ENCODE peak calls at places on chromosomes 16 and 17, in four cellular contexts. One of them, this sample, is unnamed.

GRCh38 chr16:87592018-87592712 is 10.1 kb upstream of the JPH3 start:
- DNase-seq in mesothelial cell of epicardium: no peak
- DNase-seq in gastrocnemius medialis: no peak
- DNase-seq in activated B cell treated with CpG ODN at 0.5 μM for 24 hours: no peak
- DNase-seq in this sample: no peak

GRCh38 chr17:40564883-40565744 is at the start of gene CCR7:
- DNase-seq in mesothelial cell of epicardium: peak; percentile 13
- DNase-seq in gastrocnemius medialis: no peak
- DNase-seq in activated B cell treated with CpG ODN at 0.5 μM for 24 hours: peak; percentile 78
- DNase-seq in this sample: no peak

GRCh38 chr17:67606896-67607604 is 110.7 kb upstream of the NOL11 start:
- DNase-seq in mesothelial cell of epicardium: no peak
- DNase-seq in gastrocnemius medialis: no peak
- DNase-seq in activated B cell treated with CpG ODN at 0.5 μM for 24 hours: no peak
- DNase-seq in this sample: no peak

GRCh38 chr17:79942591-79943353 is 92.9 kb downstream of the TBC1D16 start:
- DNase-seq in mesothelial cell of epicardium: no peak
- DNase-seq in gastrocnemius medialis: peak; percentile 12
- DNase-seq in activated B cell treated with CpG ODN at 0.5 μM for 24 hours: peak; percentile 30
- DNase-seq in this sample: no peak

GRCh38 chr16:19304670-19305240 is 19.2 kb downstream of the CLEC19A start:
- DNase-seq in mesothelial cell of epicardium: no peak
- DNase-seq in gastrocnemius medialis: no peak
- DNase-seq in activated B cell treated with CpG ODN at 0.5 μM for 24 hours: no peak
- DNase-seq in this sample: no peak

GRCh38 chr17:5011928-5012327 is 14.2 kb downstream of the KIF1C start:
- DNase-seq in mesothelial cell of epicardium: no peak
- DNase-seq in gastrocnemius medialis: no peak
- DNase-seq in activated B cell treated with CpG ODN at 0.5 μM for 24 hours: no peak
- DNase-seq in this sample: no peak

GRCh38 chr17:76943781-76944213 is 75.6 kb downstream of the MGAT5B start:
- DNase-seq in mesothelial cell of epicardium: no peak
- DNase-seq in gastrocnemius medialis: no peak
- DNase-seq in activated B cell treated with CpG ODN at 0.5 μM for 24 hours: no peak
- DNase-seq in this sample: no peak

GRCh38 chr17:65536573-65537342 is 24.7 kb downstream of the AXIN2 start:
- DNase-seq in mesothelial cell of epicardium: no peak
- DNase-seq in gastrocnemius medialis: no peak
- DNase-seq in activated B cell treated with CpG ODN at 0.5 μM for 24 hours: no peak
- DNase-seq in this sample: no peak

GRCh38 chr17:40022961-40023541 is 7.8 kb downstream of the CSF3 start:
- DNase-seq in mesothelial cell of epicardium: no peak
- DNase-seq in gastrocnemius medialis: peak; percentile 89
- DNase-seq in activated B cell treated with CpG ODN at 0.5 μM for 24 hours: no peak
- DNase-seq in this sample: no peak

GRCh38 chr16:86502856-86503748 is 7.2 kb upstream of the FOXF1 start:
- DNase-seq in mesothelial cell of epicardium: no peak
- DNase-seq in gastrocnemius medialis: no peak
- DNase-seq in activated B cell treated with CpG ODN at 0.5 μM for 24 hours: no peak
- DNase-seq in this sample: no peak

GRCh38 chr17:79160980-79161621 is 86.5 kb downstream of the ENGASE start:
- DNase-seq in mesothelial cell of epicardium: no peak
- DNase-seq in gastrocnemius medialis: no peak
- DNase-seq in activated B cell treated with CpG ODN at 0.5 μM for 24 hours: no peak
- DNase-seq in this sample: no peak

GRCh38 chr16:13316008-13316407 is 414.6 kb downstream of the SHISA9 start:
- DNase-seq in mesothelial cell of epicardium: no peak
- DNase-seq in gastrocnemius medialis: no peak
- DNase-seq in activated B cell treated with CpG ODN at 0.5 μM for 24 hours: no peak
- DNase-seq in this sample: no peak

GRCh38 chr17:67477687-67478086 is 100.6 kb downstream of the PITPNC1 start:
- DNase-seq in mesothelial cell of epicardium: no peak
- DNase-seq in gastrocnemius medialis: no peak
- DNase-seq in activated B cell treated with CpG ODN at 0.5 μM for 24 hours: no peak
- DNase-seq in this sample: no peak

GRCh38 chr17:63679214-63679613 is 20.7 kb downstream of the LIMD2 start:
- DNase-seq in mesothelial cell of epicardium: no peak
- DNase-seq in gastrocnemius medialis: no peak
- DNase-seq in activated B cell treated with CpG ODN at 0.5 μM for 24 hours: no peak
- DNase-seq in this sample: no peak

GRCh38 chr17:61135782-61136181 is 263.9 kb upstream of the TBX2 start:
- DNase-seq in mesothelial cell of epicardium: no peak
- DNase-seq in gastrocnemius medialis: no peak
- DNase-seq in activated B cell treated with CpG ODN at 0.5 μM for 24 hours: no peak
- DNase-seq in this sample: no peak

GRCh38 chr17:38460082-38460715 is 31.9 kb downstream of the ARHGAP23 start:
- DNase-seq in mesothelial cell of epicardium: no peak
- DNase-seq in gastrocnemius medialis: no peak
- DNase-seq in activated B cell treated with CpG ODN at 0.5 μM for 24 hours: no peak
- DNase-seq in this sample: no peak

GRCh38 chr17:72725432-72726068 is 366.9 kb downstream of the SLC39A11 start:
- DNase-seq in mesothelial cell of epicardium: peak; percentile 42
- DNase-seq in gastrocnemius medialis: no peak
- DNase-seq in activated B cell treated with CpG ODN at 0.5 μM for 24 hours: no peak
- DNase-seq in this sample: peak; percentile 35

GRCh38 chr17:82844796-82845162 is 5.0 kb upstream of the ZNF750 start:
- DNase-seq in mesothelial cell of epicardium: no peak
- DNase-seq in gastrocnemius medialis: no peak
- DNase-seq in activated B cell treated with CpG ODN at 0.5 μM for 24 hours: no peak
- DNase-seq in this sample: no peak

GRCh38 chr17:72754513-72754912 is 338.0 kb downstream of the SLC39A11 start:
- DNase-seq in mesothelial cell of epicardium: no peak
- DNase-seq in gastrocnemius medialis: no peak
- DNase-seq in activated B cell treated with CpG ODN at 0.5 μM for 24 hours: no peak
- DNase-seq in this sample: no peak

GRCh38 chr16:35689764-35690163 is 2230.4 kb downstream of the TP53TG3F start:
- DNase-seq in mesothelial cell of epicardium: no peak
- DNase-seq in gastrocnemius medialis: no peak
- DNase-seq in activated B cell treated with CpG ODN at 0.5 μM for 24 hours: no peak
- DNase-seq in this sample: no peak

GRCh38 chr16:369866-370436 is 387 bp downstream of the MRPL28 start:
- DNase-seq in mesothelial cell of epicardium: no peak
- DNase-seq in gastrocnemius medialis: no peak
- DNase-seq in activated B cell treated with CpG ODN at 0.5 μM for 24 hours: no peak
- DNase-seq in this sample: no peak

GRCh38 chr17:37743612-37743874 is 1.3 kb downstream of the HNF1B start:
- DNase-seq in mesothelial cell of epicardium: no peak
- DNase-seq in gastrocnemius medialis: no peak
- DNase-seq in activated B cell treated with CpG ODN at 0.5 μM for 24 hours: peak; percentile 38
- DNase-seq in this sample: peak; percentile 36

GRCh38 chr17:64447526-64447925 is 1.4 kb upstream of the MILR1 start:
- DNase-seq in mesothelial cell of epicardium: no peak
- DNase-seq in gastrocnemius medialis: no peak
- DNase-seq in activated B cell treated with CpG ODN at 0.5 μM for 24 hours: no peak
- DNase-seq in this sample: no peak

GRCh38 chr17:37543527-37544122 is 53.9 kb downstream of the DUSP14 start:
- DNase-seq in mesothelial cell of epicardium: no peak
- DNase-seq in gastrocnemius medialis: no peak
- DNase-seq in activated B cell treated with CpG ODN at 0.5 μM for 24 hours: no peak
- DNase-seq in this sample: no peak

GRCh38 chr17:59914274-59914854 is 21.4 kb downstream of the RPS6KB1 start:
- DNase-seq in mesothelial cell of epicardium: no peak
- DNase-seq in gastrocnemius medialis: no peak
- DNase-seq in activated B cell treated with CpG ODN at 0.5 μM for 24 hours: no peak
- DNase-seq in this sample: no peak

GRCh38 chr17:78923660-78924453 is 1.3 kb downstream of the TIMP2 start:
- DNase-seq in mesothelial cell of epicardium: no peak
- DNase-seq in gastrocnemius medialis: peak; percentile 40
- DNase-seq in activated B cell treated with CpG ODN at 0.5 μM for 24 hours: peak; percentile 66
- DNase-seq in this sample: peak; percentile 34

GRCh38 chr16:80376941-80377340 is 163.9 kb upstream of the DYNLRB2 start:
- DNase-seq in mesothelial cell of epicardium: no peak
- DNase-seq in gastrocnemius medialis: no peak
- DNase-seq in activated B cell treated with CpG ODN at 0.5 μM for 24 hours: no peak
- DNase-seq in this sample: no peak

GRCh38 chr17:67544364-67544763 is 167.3 kb downstream of the PITPNC1 start:
- DNase-seq in mesothelial cell of epicardium: no peak
- DNase-seq in gastrocnemius medialis: no peak
- DNase-seq in activated B cell treated with CpG ODN at 0.5 μM for 24 hours: no peak
- DNase-seq in this sample: no peak

GRCh38 chr16:1323296-1324239 is 9.9 kb upstream of the BAIAP3 start:
- DNase-seq in mesothelial cell of epicardium: no peak
- DNase-seq in gastrocnemius medialis: no peak
- DNase-seq in activated B cell treated with CpG ODN at 0.5 μM for 24 hours: no peak
- DNase-seq in this sample: no peak

GRCh38 chr17:32828822-32829221 is 48.1 kb downstream of the MYO1D start:
- DNase-seq in mesothelial cell of epicardium: no peak
- DNase-seq in gastrocnemius medialis: no peak
- DNase-seq in activated B cell treated with CpG ODN at 0.5 μM for 24 hours: no peak
- DNase-seq in this sample: no peak

GRCh38 chr16:4358831-4359561 is 7.9 kb upstream of the PAM16 start:
- DNase-seq in mesothelial cell of epicardium: peak; percentile 59
- DNase-seq in gastrocnemius medialis: peak; percentile 46
- DNase-seq in activated B cell treated with CpG ODN at 0.5 μM for 24 hours: peak; percentile 68
- DNase-seq in this sample: peak; percentile 83

GRCh38 chr16:740459-740763 is 386 bp downstream of the CIAO3 start:
- DNase-seq in mesothelial cell of epicardium: no peak
- DNase-seq in gastrocnemius medialis: no peak
- DNase-seq in activated B cell treated with CpG ODN at 0.5 μM for 24 hours: no peak
- DNase-seq in this sample: no peak

DNA sequence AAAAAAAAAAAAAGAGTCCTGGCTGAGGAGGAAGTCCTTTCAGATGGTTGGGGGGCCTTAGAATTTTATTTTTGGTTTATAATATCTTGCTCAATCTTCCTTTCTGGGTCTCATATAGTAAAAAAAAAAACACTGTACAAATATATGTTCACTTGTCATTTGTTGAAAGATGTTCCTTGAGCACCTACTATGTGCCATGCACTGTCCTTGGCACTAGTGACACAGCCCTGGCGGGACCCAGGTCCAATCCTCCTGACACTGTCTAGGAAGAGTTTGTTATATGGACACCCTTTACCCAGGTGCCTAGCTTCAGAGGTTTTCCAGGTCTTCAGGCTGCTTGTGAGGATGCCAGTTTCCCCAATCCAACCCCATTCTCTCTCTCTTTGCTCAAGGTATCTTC is 2.0 kb downstream of the CHST4 start:
- DNase-seq in mesothelial cell of epicardium: no peak
- DNase-seq in gastrocnemius medialis: no peak
- DNase-seq in activated B cell treated with CpG ODN at 0.5 μM for 24 hours: no peak
- DNase-seq in this sample: no peak
- TF ChIP-seq CTCF in mesothelial cell of epicardium: no peak
- TF ChIP-seq CTCF in gastrocnemius medialis: no peak
- TF ChIP-seq CTCF in activated B cell treated with CpG ODN at 0.5 μM for 24 hours: no peak
- TF ChIP-seq CTCF in this sample: no peak

DNA sequence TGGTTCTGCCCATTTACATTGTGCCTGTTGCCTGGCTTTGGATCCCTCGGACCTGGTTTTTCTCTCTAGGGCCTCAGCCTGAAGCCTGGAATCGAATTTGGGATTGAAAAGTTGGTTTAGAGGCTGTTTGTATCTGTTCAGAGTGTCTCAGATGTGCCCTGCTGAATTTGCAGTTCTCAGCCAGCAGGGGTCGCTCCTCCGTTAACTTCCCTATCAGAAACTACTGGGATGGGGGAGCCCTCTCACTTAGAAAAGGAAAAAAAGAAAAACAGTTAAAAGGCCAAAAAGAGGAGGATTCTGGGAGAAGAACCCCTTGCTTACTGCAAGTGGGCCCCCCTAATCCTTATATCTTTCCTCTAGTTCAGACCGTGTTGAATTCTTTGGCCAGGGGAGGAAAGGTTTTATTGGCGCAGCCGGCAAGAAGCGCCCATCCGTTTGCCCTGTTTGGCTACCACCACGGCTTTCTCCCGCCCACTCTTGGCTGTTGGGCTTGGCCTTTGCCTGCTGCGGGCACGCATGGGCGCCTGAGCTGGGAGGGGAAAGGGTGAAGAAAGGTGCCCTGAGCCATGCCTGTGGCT is 8.7 kb downstream of the FZD2 start:
- DNase-seq in mesothelial cell of epicardium: no peak
- DNase-seq in gastrocnemius medialis: no peak
- DNase-seq in activated B cell treated with CpG ODN at 0.5 μM for 24 hours: no peak
- DNase-seq in this sample: no peak
- TF ChIP-seq CTCF in mesothelial cell of epicardium: peak; percentile 38
- TF ChIP-seq CTCF in gastrocnemius medialis: no peak
- TF ChIP-seq CTCF in activated B cell treated with CpG ODN at 0.5 μM for 24 hours: no peak
- TF ChIP-seq CTCF in this sample: peak; percentile 36

DNA sequence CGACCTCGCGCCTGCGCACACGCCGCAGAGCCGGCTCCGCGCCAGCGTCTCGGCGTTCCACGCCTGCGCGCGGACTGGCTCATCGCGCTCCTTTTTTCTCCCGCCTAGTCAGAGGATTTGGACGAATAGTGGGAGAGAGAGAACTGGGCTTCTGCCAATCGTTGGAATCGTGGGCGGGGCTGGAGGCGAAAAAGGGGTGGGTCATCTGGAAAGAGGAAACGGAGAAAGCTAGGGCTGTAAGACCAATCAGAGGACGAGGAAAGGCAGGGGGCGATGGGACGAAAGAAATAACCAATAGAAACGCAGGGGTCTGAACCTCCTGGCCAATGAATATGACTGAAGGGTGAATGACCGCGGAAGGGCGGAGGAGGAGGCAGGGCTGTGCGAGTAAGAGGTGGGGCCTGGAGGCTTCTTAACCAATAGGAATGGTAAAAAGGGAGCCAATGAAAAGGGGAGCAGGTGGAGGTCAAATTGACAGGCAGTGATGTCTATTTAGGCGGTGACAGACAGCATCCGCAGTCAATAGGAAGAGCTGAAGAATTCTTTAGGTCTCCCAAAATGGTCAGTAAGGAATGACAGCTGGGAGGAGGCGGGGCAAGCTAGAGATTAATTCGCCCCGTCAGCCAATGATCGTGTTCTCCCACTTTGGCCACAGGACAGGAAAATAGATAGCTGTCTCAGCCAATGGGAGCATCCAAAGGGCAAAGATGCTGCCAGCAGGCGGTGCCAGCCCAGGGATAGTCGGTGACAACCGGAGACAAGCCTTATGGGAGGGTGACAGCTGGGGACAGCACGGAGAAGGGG is at the start of gene TBC1D10B:
- DNase-seq in mesothelial cell of epicardium: peak; percentile 94
- DNase-seq in gastrocnemius medialis: peak; percentile 100
- DNase-seq in activated B cell treated with CpG ODN at 0.5 μM for 24 hours: peak; percentile 92
- DNase-seq in this sample: peak; percentile 98
- TF ChIP-seq CTCF in mesothelial cell of epicardium: no peak
- TF ChIP-seq CTCF in gastrocnemius medialis: no peak
- TF ChIP-seq CTCF in activated B cell treated with CpG ODN at 0.5 μM for 24 hours: no peak
- TF ChIP-seq CTCF in this sample: no peak

DNA sequence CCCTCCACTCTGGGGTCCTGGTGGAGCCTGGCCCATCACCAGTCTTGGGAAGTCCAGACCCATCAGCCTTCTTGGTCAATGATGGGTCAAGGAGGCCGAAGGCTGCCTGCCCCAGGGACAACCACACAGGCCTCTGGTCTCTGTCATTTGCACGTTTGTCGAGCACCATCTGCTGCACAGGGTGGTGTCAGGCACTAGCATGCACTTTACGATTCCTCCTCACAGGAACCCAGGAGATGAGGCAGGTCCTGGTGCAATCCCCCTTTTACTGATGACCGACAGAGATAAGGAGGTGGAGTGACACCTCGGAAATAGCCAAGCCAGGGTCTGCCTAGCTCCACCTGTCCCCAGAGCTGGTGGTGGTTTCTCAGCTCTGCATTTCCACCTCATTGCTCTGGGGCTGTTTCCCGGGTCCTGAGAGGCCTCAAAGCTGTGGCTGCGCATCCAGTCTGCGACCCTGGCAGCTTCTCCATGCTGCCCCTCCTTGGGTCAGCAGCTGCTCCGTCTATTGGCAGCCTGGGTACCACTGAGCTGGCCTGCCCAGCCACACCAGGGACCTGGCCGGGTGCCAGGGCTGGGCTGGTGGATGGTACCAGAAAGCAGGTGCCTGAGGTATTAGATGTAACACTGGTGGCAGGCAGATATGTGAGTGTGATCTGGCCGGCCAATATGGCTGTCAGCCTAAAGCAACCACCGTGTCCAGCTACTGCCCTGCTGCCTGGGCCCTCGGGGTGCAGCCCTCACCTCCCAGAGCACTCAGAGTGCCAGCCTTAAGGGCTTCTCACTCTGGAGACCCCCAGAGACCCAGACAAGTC is 10.0 kb downstream of the MMP15 start:
- DNase-seq in mesothelial cell of epicardium: no peak
- DNase-seq in gastrocnemius medialis: no peak
- DNase-seq in activated B cell treated with CpG ODN at 0.5 μM for 24 hours: no peak
- DNase-seq in this sample: no peak
- TF ChIP-seq CTCF in mesothelial cell of epicardium: no peak
- TF ChIP-seq CTCF in gastrocnemius medialis: no peak
- TF ChIP-seq CTCF in activated B cell treated with CpG ODN at 0.5 μM for 24 hours: no peak
- TF ChIP-seq CTCF in this sample: no peak